ENCODE peak calls at places on chromosomes 7 and 10, in six cellular contexts. Q is OCI-LY7, K is fibroblast of the conjunctiva, S is EH, V is WTC11, G is bronchial epithelial cell. M is an unnamed sample.

GRCh38 chr10:114607358-114607998 is 50.6 kb downstream of the ABLIM1 start:
- DNase-seq in Q (no peak), K (peak; percentile 6), S (no peak), V (no peak), G (no peak), M (peak; percentile 51)

GRCh38 chr7:3238525-3239210 is 62.4 kb upstream of the SDK1 start:
- DNase-seq in Q (no peak), K (no peak), S (no peak), V (no peak), G (peak; percentile 4), M (peak; percentile 30)

GRCh38 chr10:31753681-31754080 is 174.9 kb downstream of the ARHGAP12 start:
- DNase-seq in Q (no peak), K (no peak), S (no peak), V (no peak), G (no peak), M (no peak)

GRCh38 chr10:124677871-124678565 is 66.2 kb downstream of the FAM53B start:
- DNase-seq in Q (no peak), K (peak; percentile 23), S (peak; percentile 12), V (no peak), G (no peak), M (no peak)

GRCh38 chr7:99126921-99127553 is 16.9 kb downstream of the SMURF1 start:
- DNase-seq in Q (no peak), K (no peak), S (no peak), V (no peak), G (peak; percentile 58), M (no peak)

GRCh38 chr10:130242483-130242882 is 106.3 kb downstream of the GLRX3 start:
- DNase-seq in Q (no peak), K (no peak), S (no peak), V (no peak), G (no peak), M (no peak)

GRCh38 chr10:86652361-86653202 is 1.8 kb upstream of the OPN4 start:
- DNase-seq in Q (no peak), K (peak; percentile 10), S (peak; percentile 53), V (peak; percentile 11), G (no peak), M (no peak)

GRCh38 chr7:1638113-1638726 is 31.9 kb upstream of the ELFN1 start:
- DNase-seq in Q (no peak), K (no peak), S (no peak), V (no peak), G (no peak), M (no peak)

GRCh38 chr7:134780166-134780853 is 876 bp downstream of the CALD1 start:
- DNase-seq in Q (no peak), K (no peak), S (peak; percentile 49), V (no peak), G (no peak), M (no peak)

GRCh38 chr10:125559210-125559609 is 123.8 kb downstream of the TEX36 start:
- DNase-seq in Q (no peak), K (no peak), S (no peak), V (no peak), G (no peak), M (no peak)

GRCh38 chr10:96488161-96488935 is 25.4 kb downstream of the TLL2 start:
- DNase-seq in Q (no peak), K (no peak), S (peak; percentile 7), V (no peak), G (no peak), M (no peak)

GRCh38 chr10:91694170-91694794 is 61.4 kb upstream of the PPP1R3C start:
- DNase-seq in Q (peak; percentile 22), K (no peak), S (peak; percentile 56), V (no peak), G (peak; percentile 61), M (peak; percentile 71)

GRCh38 chr10:70693619-70694286 is 21.4 kb downstream of the ADAMTS14 start:
- DNase-seq in Q (no peak), K (peak; percentile 87), S (peak; percentile 98), V (no peak), G (no peak), M (no peak)

GRCh38 chr7:22718200-22718711 is 8.7 kb upstream of the IL6 start:
- DNase-seq in Q (no peak), K (peak; percentile 92), S (peak; percentile 96), V (no peak), G (peak; percentile 92), M (peak; percentile 94)

GRCh38 chr10:80081801-80082750 is 3.6 kb downstream of the TMEM254 start:
- DNase-seq in Q (no peak), K (no peak), S (no peak), V (no peak), G (peak; percentile 94), M (peak; percentile 92)

GRCh38 chr10:46297406-46298204 is 10.8 kb downstream of the ANTXRL start:
- DNase-seq in Q (no peak), K (no peak), S (no peak), V (no peak), G (no peak), M (no peak)

GRCh38 chr10:72274730-72275350 is 1.1 kb downstream of the DDIT4 start:
- DNase-seq in Q (peak; percentile 73), K (no peak), S (peak; percentile 56), V (peak; percentile 76), G (no peak), M (peak; percentile 41)

GRCh38 chr7:47461161-47461560 is 120.8 kb downstream of the TNS3 start:
- DNase-seq in Q (no peak), K (no peak), S (peak; percentile 82), V (no peak), G (no peak), M (no peak)

GRCh38 chr7:17725761-17726160 is 214.5 kb downstream of the SNX13 start:
- DNase-seq in Q (no peak), K (no peak), S (no peak), V (no peak), G (no peak), M (no peak)

GRCh38 chr7:47734287-47734948 is 152.5 kb upstream of the TNS3 start:
- DNase-seq in Q (peak; percentile 63), K (no peak), S (no peak), V (no peak), G (no peak), M (no peak)

GRCh38 chr10:69232252-69232651 is 12.1 kb downstream of the HKDC1 start:
- DNase-seq in Q (no peak), K (peak; percentile 26), S (peak; percentile 91), V (no peak), G (peak; percentile 85), M (peak; percentile 98)

GRCh38 chr10:82358486-82359097 is 483.6 kb downstream of the NRG3 start:
- DNase-seq in Q (no peak), K (no peak), S (no peak), V (no peak), G (no peak), M (no peak)

GRCh38 chr7:100435401-100436304 is 644 bp downstream of the PPP1R35 start:
- DNase-seq in Q (peak; percentile 78), K (no peak), S (peak; percentile 37), V (peak; percentile 47), G (peak; percentile 24), M (peak; percentile 37)

GRCh38 chr10:75773139-75773801 is 341.8 kb downstream of the LRMDA start:
- DNase-seq in Q (no peak), K (peak; percentile 28), S (peak; percentile 42), V (no peak), G (peak; percentile 93), M (peak; percentile 100)

GRCh38 chr7:155188821-155189599 is 108.7 kb upstream of the INSIG1 start:
- DNase-seq in Q (no peak), K (peak; percentile 34), S (peak; percentile 51), V (no peak), G (peak; percentile 37), M (no peak)

GRCh38 chr7:69803699-69804516 is 205.6 kb downstream of the AUTS2 start:
- DNase-seq in Q (peak; percentile 76), K (no peak), S (no peak), V (no peak), G (no peak), M (no peak)

GRCh38 chr7:104901239-104901638 is 112.8 kb upstream of the KMT2E start:
- DNase-seq in Q (no peak), K (no peak), S (peak; percentile 6), V (no peak), G (no peak), M (no peak)

GRCh38 chr10:96720422-96721206 is at the start of gene PIK3AP1:
- DNase-seq in Q (peak; percentile 96), K (no peak), S (peak; percentile 20), V (peak; percentile 49), G (no peak), M (peak; percentile 25)

M was measured in PC-3.